ENCODE peak calls at places on chromosomes 2 and 18, in seven cellular contexts. D is GM23338, Y is H1, R is HCT116, X is K562, U is HL-60, O is suprapubic skin. H is an unnamed sample.

GRCh38 chr2:172496096-172496709 is 59.7 kb upstream of the PDK1 start:
- DNase-seq in Y (no peak), U (peak), D (no peak), O (no peak), R (no peak), X (no peak), H (no peak)

GRCh38 chr18:57445488-57446319 is 10.5 kb downstream of the ONECUT2 start:
- DNase-seq in X (no peak), O (no peak), Y (no peak), D (no peak), U (no peak), R (no peak), H (no peak)

GRCh38 chr2:241214766-241215165 is 26.3 kb downstream of the ANO7 start:
- DNase-seq in U (no peak), Y (no peak), R (no peak), D (no peak), X (no peak), O (no peak), H (no peak)

GRCh38 chr2:109331864-109332848 is 203.2 kb downstream of the SH3RF3 start:
- DNase-seq in Y (peak), X (no peak), R (peak), O (peak), D (peak), U (peak), H (peak)

GRCh38 chr2:41941831-41942230 is 106.0 kb upstream of the PKDCC start:
- DNase-seq in O (no peak), D (no peak), Y (no peak), X (no peak), U (no peak), R (no peak), H (no peak)

GRCh38 chr2:167103757-167104133 is 215.5 kb downstream of the XIRP2 start:
- DNase-seq in O (no peak), U (no peak), X (no peak), D (no peak), R (no peak), Y (no peak), H (no peak)

GRCh38 chr18:11761553-11761952 is 72.5 kb downstream of the GNAL start:
- DNase-seq in Y (no peak), X (peak), R (peak), D (peak), U (no peak), O (no peak), H (no peak)

GRCh38 chr2:203869610-203870042 is 2.1 kb downstream of the CTLA4 start:
- DNase-seq in X (no peak), U (no peak), R (no peak), O (no peak), D (no peak), Y (no peak), H (no peak)

GRCh38 chr2:226184940-226185575 is 614.6 kb downstream of the IRS1 start:
- DNase-seq in X (no peak), D (no peak), Y (no peak), R (no peak), O (no peak), U (no peak), H (no peak)

DNA sequence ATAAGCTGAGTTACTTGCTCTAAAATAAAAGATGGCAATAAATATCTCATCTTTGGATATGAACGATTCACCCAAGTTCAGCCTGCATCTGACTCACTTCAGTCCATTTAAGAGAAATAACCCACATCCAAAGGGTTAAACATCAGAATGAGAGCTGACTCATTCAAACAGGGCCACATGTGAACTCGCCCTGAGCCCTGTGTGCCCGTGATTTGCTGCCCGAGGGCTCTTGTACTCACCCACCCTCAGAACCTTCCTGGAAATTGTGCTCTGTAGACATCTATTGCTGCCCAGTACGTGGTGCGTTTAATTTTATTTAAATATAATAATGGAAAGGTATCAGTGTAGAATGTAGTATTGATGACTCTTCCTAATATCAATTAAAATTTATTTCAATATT is 66.9 kb upstream of the RBM44 start:
- DNase-seq in Y (no peak), R (peak), U (no peak), O (no peak), D (no peak), X (no peak), H (peak)
- TF ChIP-seq POLR2AphosphoS5 in Y (no peak), R (no peak), U (no peak), O (no peak), D (no peak), X (no peak), H (no peak)

GRCh38 chr2:127187081-127187775 is 32.9 kb downstream of the CYP27C1 start:
- DNase-seq in Y (no peak), U (no peak), O (no peak), R (no peak), D (no peak), X (no peak), H (peak)

GRCh38 chr2:127183771-127184170 is 36.3 kb downstream of the CYP27C1 start:
- DNase-seq in Y (no peak), U (no peak), D (no peak), O (no peak), X (no peak), R (no peak), H (no peak)

GRCh38 chr2:127182626-127183458 is 37.3 kb downstream of the CYP27C1 start:
- DNase-seq in Y (no peak), X (no peak), D (peak), O (no peak), R (no peak), U (peak), H (peak)

GRCh38 chr2:127185720-127186119 is 34.4 kb downstream of the CYP27C1 start:
- DNase-seq in Y (no peak), R (no peak), O (no peak), U (no peak), X (no peak), D (no peak), H (no peak)

GRCh38 chr2:127185093-127185492 is 35.0 kb downstream of the CYP27C1 start:
- DNase-seq in X (no peak), D (no peak), U (peak), Y (no peak), O (no peak), R (no peak), H (peak)
- TF ChIP-seq CTCF in X (peak), D (no peak), U (no peak), Y (no peak), O (no peak), R (peak), H (no peak)

GRCh38 chr2:19933351-19933981 is 31.7 kb upstream of the TTC32 start:
- DNase-seq in R (no peak), U (no peak), O (no peak), X (no peak), D (no peak), Y (no peak), H (no peak)
- TF ChIP-seq POLR2AphosphoS5 in R (no peak), U (no peak), O (no peak), X (no peak), D (no peak), Y (no peak), H (no peak)

GRCh38 chr18:59381949-59382348 is 22.9 kb upstream of the LMAN1 start:
- DNase-seq in D (no peak), O (no peak), U (no peak), X (no peak), R (no peak), Y (no peak), H (no peak)
- TF ChIP-seq CTCF in D (no peak), O (no peak), U (no peak), X (no peak), R (no peak), Y (no peak), H (no peak)

DNA sequence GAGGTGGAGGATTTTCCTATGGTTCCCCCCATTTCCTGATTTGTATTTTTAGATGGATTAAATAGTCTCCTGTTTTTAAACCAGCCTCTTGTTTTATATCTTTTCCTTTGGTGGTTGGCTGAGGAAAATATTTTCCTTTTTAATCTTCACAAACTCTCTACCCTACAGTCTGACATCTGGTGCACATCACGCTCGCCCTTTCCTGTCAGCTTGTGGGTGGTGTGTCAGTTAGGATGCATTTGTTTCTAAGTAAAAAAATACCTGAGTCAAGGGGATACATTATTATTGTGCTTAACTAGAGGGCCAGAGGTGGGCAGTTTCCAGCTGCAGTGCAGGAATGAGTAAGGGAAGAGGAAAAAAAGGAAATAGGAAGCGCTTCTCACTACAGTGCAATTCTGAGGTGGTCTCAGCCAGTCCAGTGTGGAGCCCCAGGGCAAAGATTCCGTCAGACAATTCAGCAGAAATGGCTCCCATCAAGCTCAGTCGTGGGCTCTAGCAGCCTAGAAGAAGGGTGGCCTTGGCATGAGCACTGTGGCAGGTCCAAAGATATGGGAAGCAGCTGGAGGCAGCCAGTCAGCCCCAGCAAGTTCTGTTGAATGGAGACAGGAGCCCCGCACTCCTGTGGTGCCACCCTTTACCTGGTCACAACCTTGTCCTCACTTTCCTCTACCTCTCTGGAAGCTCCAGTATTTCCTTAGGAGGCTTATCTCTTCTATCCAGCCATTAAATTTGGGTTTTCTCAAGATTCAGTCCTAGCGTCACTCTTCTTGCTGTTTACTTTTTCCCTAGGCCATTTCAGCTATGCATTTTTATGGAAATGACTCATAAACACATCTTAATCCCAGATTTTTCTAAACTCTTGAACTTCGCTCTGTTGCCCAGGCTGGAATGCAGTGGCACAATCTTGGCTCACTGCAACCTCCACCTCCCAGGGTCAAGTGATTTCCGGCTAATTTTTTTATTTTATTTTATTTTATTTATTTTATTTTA is 18.5 kb downstream of the SFTPB start:
- DNase-seq in O (no peak), R (no peak), X (no peak), Y (no peak), U (no peak), D (no peak), H (no peak)
- TF ChIP-seq POLR2AphosphoS5 in O (no peak), R (no peak), X (no peak), Y (no peak), U (no peak), D (no peak), H (no peak)

GRCh38 chr2:215772634-215773563 is 240.5 kb downstream of the MREG start:
- DNase-seq in X (no peak), O (no peak), Y (no peak), D (no peak), R (no peak), U (no peak), H (no peak)

GRCh38 chr2:215771241-215771640 is 242.1 kb downstream of the MREG start:
- DNase-seq in D (no peak), O (no peak), R (no peak), X (no peak), Y (no peak), U (no peak), H (no peak)

GRCh38 chr2:215775106-215775505 is 238.2 kb downstream of the MREG start:
- DNase-seq in X (no peak), U (no peak), Y (no peak), R (no peak), O (no peak), D (no peak), H (no peak)

GRCh38 chr2:215772003-215772402 is 241.3 kb downstream of the MREG start:
- DNase-seq in O (no peak), U (no peak), D (peak), X (no peak), Y (no peak), R (no peak), H (no peak)

DNA sequence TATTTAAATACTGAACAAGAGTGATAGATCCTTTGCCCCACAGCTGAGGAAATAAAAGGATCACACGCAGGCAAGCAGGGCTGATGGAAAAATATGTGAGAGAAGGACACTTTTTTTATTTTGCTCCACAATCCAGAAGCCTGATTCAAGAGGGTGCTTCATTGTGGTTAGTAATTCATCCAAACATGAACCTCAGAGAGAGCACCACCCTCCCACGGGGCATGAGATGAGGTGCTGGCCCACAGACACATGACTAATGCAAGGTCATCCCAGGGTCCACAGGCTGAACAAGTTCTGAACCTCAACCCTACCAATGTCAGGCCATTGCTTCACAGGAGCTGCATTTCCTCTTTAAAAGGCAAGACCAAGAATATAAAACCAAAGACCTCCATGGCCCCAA is 239.6 kb downstream of the MREG start:
- DNase-seq in O (no peak), U (no peak), R (no peak), Y (no peak), X (no peak), D (no peak), H (no peak)
- TF ChIP-seq CTCF in O (no peak), U (no peak), R (no peak), Y (no peak), X (no peak), D (no peak), H (no peak)

GRCh38 chr18:36284671-36285295 is 12.7 kb upstream of the FHOD3 start:
- DNase-seq in Y (no peak), U (peak), D (peak), O (no peak), X (peak), R (peak), H (no peak)
- TF ChIP-seq POLR2AphosphoS5 in Y (no peak), U (no peak), D (no peak), O (no peak), X (no peak), R (no peak), H (no peak)

DNA sequence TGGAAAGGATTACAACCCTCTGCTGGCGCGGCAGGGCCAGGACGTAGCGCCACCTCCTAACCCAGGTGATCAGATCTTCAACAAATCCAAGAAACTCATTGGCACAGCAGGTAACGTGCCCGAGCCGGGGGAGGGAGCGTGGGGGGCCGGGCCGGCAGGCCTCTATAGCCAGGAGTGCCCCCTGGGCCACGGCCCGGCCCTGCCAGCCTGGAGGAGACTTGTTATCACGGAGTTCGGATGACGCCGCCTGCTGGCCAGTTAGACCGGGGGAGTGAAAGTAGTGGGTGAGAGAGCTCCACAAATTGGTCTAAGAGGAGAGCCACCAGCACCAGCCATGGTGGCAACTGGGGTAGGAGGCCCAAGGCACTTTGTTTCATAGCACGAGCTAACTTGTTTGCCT is 8.6 kb upstream of the TMEM214 start:
- DNase-seq in O (no peak), U (no peak), X (no peak), R (no peak), Y (peak), D (peak), H (no peak)
- TF ChIP-seq CTCF in O (no peak), U (no peak), X (no peak), R (peak), Y (peak), D (peak), H (no peak)

H was measured in sigmoid colon.